ENCODE peak calls at places on chromosomes 2 and 18, in four cellular contexts. N is IMR-90, G is HepG2, I is K562. V is an unnamed sample.

GRCh38 chr2:71884303-71885042 is 263.2 kb downstream of the CYP26B1 start:
- DNase-seq in I (peak; percentile 52), G (no peak), N (peak; percentile 57), V (no peak)

GRCh38 chr2:174059178-174059874 is 94.2 kb upstream of the SP3 start:
- DNase-seq in G (peak; percentile 27), N (peak; percentile 93), I (peak; percentile 86), V (no peak)

GRCh38 chr2:167292430-167293171 is 404.3 kb downstream of the XIRP2 start:
- DNase-seq in I (peak; percentile 58), G (peak; percentile 64), N (peak; percentile 93), V (peak; percentile 81)

GRCh38 chr2:68302281-68302680 is 17.5 kb downstream of the CNRIP1 start:
- DNase-seq in N (peak; percentile 39), G (no peak), I (no peak), V (no peak)

GRCh38 chr18:27120246-27120645 is 64.9 kb downstream of the CHST9 start:
- DNase-seq in I (no peak), G (no peak), N (no peak), V (no peak)

GRCh38 chr2:31277621-31278020 is 43.7 kb downstream of the EHD3 start:
- DNase-seq in G (no peak), N (no peak), I (no peak), V (no peak)

GRCh38 chr2:96977631-96978195 is 8.7 kb downstream of the FAM178B start:
- DNase-seq in I (peak; percentile 37), G (no peak), N (peak; percentile 79), V (peak; percentile 35)

GRCh38 chr2:198883604-198884003 is 574.1 kb downstream of the SATB2 start:
- DNase-seq in G (no peak), I (no peak), N (no peak), V (no peak)

GRCh38 chr2:125167820-125168219 is 1142.7 kb downstream of the CNTNAP5 start:
- DNase-seq in N (peak; percentile 69), I (no peak), G (no peak), V (no peak)

GRCh38 chr2:224366269-224366668 is 35.6 kb downstream of the FAM124B start:
- DNase-seq in I (no peak), N (no peak), G (no peak), V (no peak)

GRCh38 chr2:84924173-84925106 is 19.0 kb downstream of the TMSB10 start:
- DNase-seq in N (peak; percentile 30), G (peak; percentile 95), I (peak; percentile 56), V (no peak)

GRCh38 chr2:230231251-230231650 is 5.7 kb downstream of the SP140 start:
- DNase-seq in G (no peak), I (no peak), N (no peak), V (no peak)

GRCh38 chr2:155125585-155126230 is 427.2 kb downstream of the KCNJ3 start:
- DNase-seq in N (no peak), G (no peak), I (no peak), V (no peak)

GRCh38 chr18:48036641-48037421 is 106.4 kb upstream of the SMAD2 start:
- DNase-seq in G (no peak), I (no peak), N (no peak), V (no peak)

GRCh38 chr2:67323209-67323991 is 73.7 kb upstream of the ETAA1 start:
- DNase-seq in G (no peak), N (no peak), I (no peak), V (no peak)

GRCh38 chr2:38076250-38076709 is 329 bp upstream of the CYP1B1 start:
- DNase-seq in N (peak; percentile 68), G (no peak), I (no peak), V (peak; percentile 93)

GRCh38 chr2:168889635-168890005 is 610 bp downstream of the SPC25 start:
- DNase-seq in N (no peak), I (peak; percentile 40), G (peak; percentile 31), V (no peak)

GRCh38 chr18:75936862-75937261 is 509.4 kb upstream of the SMIM21 start:
- DNase-seq in N (no peak), G (no peak), I (no peak), V (no peak)

GRCh38 chr2:166653185-166653813 is 159.2 kb upstream of the SCN7A start:
- DNase-seq in I (no peak), N (peak; percentile 64), G (peak; percentile 6), V (no peak)

GRCh38 chr2:54371461-54372065 is 84.6 kb upstream of the SPTBN1 start:
- DNase-seq in G (no peak), N (no peak), I (no peak), V (no peak)

GRCh38 chr2:130185896-130186295 is 3.8 kb downstream of the MZT2B start:
- DNase-seq in N (no peak), I (no peak), G (no peak), V (no peak)

GRCh38 chr2:236663267-236663666 is 93.6 kb downstream of the ACKR3 start:
- DNase-seq in G (no peak), N (no peak), I (no peak), V (no peak)

GRCh38 chr18:384897-385296 is 115.6 kb downstream of the COLEC12 start:
- DNase-seq in G (no peak), I (no peak), N (no peak), V (no peak)

GRCh38 chr2:101206080-101206479 is 46.6 kb upstream of the CNOT11 start:
- DNase-seq in N (no peak), G (no peak), I (no peak), V (no peak)

GRCh38 chr2:46780801-46781445 is 134.7 kb downstream of the MCFD2 start:
- DNase-seq in G (peak; percentile 80), N (peak; percentile 56), I (peak; percentile 67), V (no peak)

GRCh38 chr2:11914455-11914854 is 168.0 kb downstream of the LPIN1 start:
- DNase-seq in G (no peak), I (no peak), N (no peak), V (no peak)

GRCh38 chr2:31138037-31138962 is at the start of gene GALNT14:
- DNase-seq in G (no peak), I (no peak), N (peak; percentile 7), V (peak; percentile 96)

GRCh38 chr2:104321141-104321799 is 532.6 kb upstream of the POU3F3 start:
- DNase-seq in N (no peak), I (no peak), G (no peak), V (no peak)

GRCh38 chr18:47881752-47882455 is 48.6 kb downstream of the SMAD2 start:
- DNase-seq in G (peak; percentile 66), I (no peak), N (peak; percentile 61), V (no peak)

GRCh38 chr2:184677171-184677570 is 78.8 kb downstream of the ZNF804A start:
- DNase-seq in I (no peak), N (no peak), G (no peak), V (no peak)

GRCh38 chr2:76850969-76851368 is 671.2 kb downstream of the LRRTM4 start:
- DNase-seq in N (no peak), I (no peak), G (no peak), V (no peak)

GRCh38 chr2:76849086-76849485 is 673.1 kb downstream of the LRRTM4 start:
- DNase-seq in G (no peak), I (no peak), N (no peak), V (no peak)
- TF ChIP-seq MAZ in G (no peak), I (no peak), N (no peak), V (no peak)

DNA sequence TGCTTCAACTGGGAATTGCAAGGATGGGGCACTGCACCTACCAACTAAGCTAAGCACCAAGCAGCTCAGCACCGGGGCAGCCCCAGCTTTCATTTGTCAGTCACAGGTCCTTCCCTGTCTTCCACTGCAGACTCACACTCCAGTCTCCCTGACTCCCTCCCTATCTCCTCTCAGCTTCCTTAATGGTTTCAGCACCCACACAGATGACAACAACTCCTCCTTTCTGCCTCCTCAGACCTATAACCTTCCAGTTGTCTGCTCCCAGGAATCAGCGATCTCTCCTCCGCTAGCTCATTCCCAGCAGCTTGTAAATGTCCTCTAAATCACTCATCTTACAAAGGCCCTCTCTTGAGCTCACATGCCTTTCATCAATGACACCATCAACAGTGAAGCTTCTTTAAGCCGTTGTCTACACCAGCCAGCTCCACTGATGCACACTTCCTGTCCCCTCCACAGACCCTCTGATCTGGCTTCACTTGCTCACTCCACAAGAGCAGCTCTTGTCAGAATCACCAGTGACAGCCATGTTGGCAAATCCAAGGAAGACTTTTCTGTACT is 32.1 kb downstream of the CLASP1 start:
- DNase-seq in N (peak; percentile 44), G (no peak), I (peak; percentile 42), V (no peak)
- TF ChIP-seq CEBPB in N (no peak), G (no peak), I (no peak), V (no peak)

GRCh38 chr2:239949537-239949936 is 75.6 kb downstream of the NDUFA10 start:
- DNase-seq in G (no peak), I (no peak), N (no peak), V (no peak)

GRCh38 chr2:239950144-239950920 is 74.8 kb downstream of the NDUFA10 start:
- DNase-seq in N (no peak), G (no peak), I (no peak), V (no peak)

GRCh38 chr2:239948100-239948881 is 76.9 kb downstream of the NDUFA10 start:
- DNase-seq in N (no peak), G (no peak), I (no peak), V (no peak)

GRCh38 chr2:239947361-239948045 is 77.6 kb downstream of the NDUFA10 start:
- DNase-seq in I (no peak), N (no peak), G (no peak), V (no peak)

GRCh38 chr2:239949079-239949478 is 76.1 kb downstream of the NDUFA10 start:
- DNase-seq in G (no peak), N (no peak), I (no peak), V (no peak)
- TF ChIP-seq MAZ in G (no peak), N (no peak), I (no peak), V (no peak)

GRCh38 chr2:234451852-234452625 is 44.8 kb downstream of the ARL4C start:
- DNase-seq in N (peak; percentile 98), G (no peak), I (no peak), V (peak; percentile 63)
- TF ChIP-seq CEBPB in N (no peak), G (no peak), I (no peak), V (no peak)

V was measured in A549.